ENCODE peak calls at places on chromosomes 11 and 22, in ten cellular contexts. One of them, this sample, is unnamed.

GRCh38 chr11:108697872-108698473 is 33.1 kb downstream of the DDX10 start:
- DNase-seq in OCI-LY7: peak
- DNase-seq in AG04449: no peak
- DNase-seq in AG10803: peak
- DNase-seq in fibroblast of villous mesenchyme: peak
- DNase-seq in HFF-Myc: peak
- DNase-seq in cardiac muscle cell: peak
- DNase-seq in ascending aorta: peak
- DNase-seq in PC-3: peak
- DNase-seq in GM12865: peak
- DNase-seq in this sample: peak

GRCh38 chr11:12079726-12080556 is 30.4 kb upstream of the MICAL2 start:
- DNase-seq in OCI-LY7: no peak
- DNase-seq in AG04449: peak
- DNase-seq in AG10803: peak
- DNase-seq in fibroblast of villous mesenchyme: peak
- DNase-seq in HFF-Myc: peak
- DNase-seq in cardiac muscle cell: peak
- DNase-seq in ascending aorta: peak
- DNase-seq in PC-3: peak
- DNase-seq in GM12865: no peak
- DNase-seq in this sample: peak

GRCh38 chr11:70873736-70874412 is 378.5 kb downstream of the SHANK2 start:
- DNase-seq in OCI-LY7: no peak
- DNase-seq in AG04449: no peak
- DNase-seq in AG10803: no peak
- DNase-seq in fibroblast of villous mesenchyme: no peak
- DNase-seq in HFF-Myc: no peak
- DNase-seq in cardiac muscle cell: no peak
- DNase-seq in ascending aorta: no peak
- DNase-seq in PC-3: no peak
- DNase-seq in GM12865: no peak
- DNase-seq in this sample: no peak

GRCh38 chr11:122100222-122101080 is 15.6 kb downstream of the BLID start:
- DNase-seq in OCI-LY7: no peak
- DNase-seq in AG04449: no peak
- DNase-seq in AG10803: peak
- DNase-seq in fibroblast of villous mesenchyme: peak
- DNase-seq in HFF-Myc: no peak
- DNase-seq in cardiac muscle cell: peak
- DNase-seq in ascending aorta: peak
- DNase-seq in PC-3: no peak
- DNase-seq in GM12865: no peak
- DNase-seq in this sample: no peak

GRCh38 chr11:13972958-13973357 is 10.4 kb downstream of the SPON1 start:
- DNase-seq in OCI-LY7: no peak
- DNase-seq in AG04449: no peak
- DNase-seq in AG10803: no peak
- DNase-seq in fibroblast of villous mesenchyme: no peak
- DNase-seq in HFF-Myc: no peak
- DNase-seq in cardiac muscle cell: no peak
- DNase-seq in ascending aorta: no peak
- DNase-seq in PC-3: no peak
- DNase-seq in GM12865: no peak
- DNase-seq in this sample: no peak

GRCh38 chr11:105156720-105157119 is 17.2 kb upstream of the CARD18 start:
- DNase-seq in OCI-LY7: no peak
- DNase-seq in AG04449: no peak
- DNase-seq in AG10803: no peak
- DNase-seq in fibroblast of villous mesenchyme: no peak
- DNase-seq in HFF-Myc: no peak
- DNase-seq in cardiac muscle cell: no peak
- DNase-seq in ascending aorta: no peak
- DNase-seq in PC-3: no peak
- DNase-seq in GM12865: no peak
- DNase-seq in this sample: no peak

GRCh38 chr22:47022075-47022473 is 259.6 kb downstream of the TBC1D22A start:
- DNase-seq in OCI-LY7: no peak
- DNase-seq in AG04449: no peak
- DNase-seq in AG10803: peak
- DNase-seq in fibroblast of villous mesenchyme: no peak
- DNase-seq in HFF-Myc: no peak
- DNase-seq in cardiac muscle cell: no peak
- DNase-seq in ascending aorta: no peak
- DNase-seq in PC-3: no peak
- DNase-seq in GM12865: no peak
- DNase-seq in this sample: no peak

GRCh38 chr11:112392860-112393259 is 132.2 kb upstream of the PLET1 start:
- DNase-seq in OCI-LY7: no peak
- DNase-seq in AG04449: no peak
- DNase-seq in AG10803: no peak
- DNase-seq in fibroblast of villous mesenchyme: no peak
- DNase-seq in HFF-Myc: no peak
- DNase-seq in cardiac muscle cell: no peak
- DNase-seq in ascending aorta: no peak
- DNase-seq in PC-3: no peak
- DNase-seq in GM12865: no peak
- DNase-seq in this sample: no peak

GRCh38 chr11:129440028-129440630 is 64.5 kb downstream of the BARX2 start:
- DNase-seq in OCI-LY7: no peak
- DNase-seq in AG04449: no peak
- DNase-seq in AG10803: no peak
- DNase-seq in fibroblast of villous mesenchyme: no peak
- DNase-seq in HFF-Myc: no peak
- DNase-seq in cardiac muscle cell: no peak
- DNase-seq in ascending aorta: no peak
- DNase-seq in PC-3: peak
- DNase-seq in GM12865: no peak
- DNase-seq in this sample: peak

GRCh38 chr11:58963551-58964075 is 24.3 kb downstream of the GLYATL1 start:
- DNase-seq in OCI-LY7: no peak
- DNase-seq in AG04449: no peak
- DNase-seq in AG10803: peak
- DNase-seq in fibroblast of villous mesenchyme: peak
- DNase-seq in HFF-Myc: peak
- DNase-seq in cardiac muscle cell: peak
- DNase-seq in ascending aorta: no peak
- DNase-seq in PC-3: no peak
- DNase-seq in GM12865: peak
- DNase-seq in this sample: peak

GRCh38 chr11:9004310-9004945 is 627 bp upstream of the NRIP3 start:
- DNase-seq in OCI-LY7: no peak
- DNase-seq in AG04449: no peak
- DNase-seq in AG10803: no peak
- DNase-seq in fibroblast of villous mesenchyme: no peak
- DNase-seq in HFF-Myc: no peak
- DNase-seq in cardiac muscle cell: no peak
- DNase-seq in ascending aorta: peak
- DNase-seq in PC-3: no peak
- DNase-seq in GM12865: no peak
- DNase-seq in this sample: no peak
- H3K4me3 ChIP-seq in OCI-LY7: no peak
- H3K4me3 ChIP-seq in AG04449: peak
- H3K4me3 ChIP-seq in AG10803: peak
- H3K4me3 ChIP-seq in fibroblast of villous mesenchyme: peak
- H3K4me3 ChIP-seq in HFF-Myc: peak
- H3K4me3 ChIP-seq in cardiac muscle cell: peak
- H3K4me3 ChIP-seq in ascending aorta: peak
- H3K4me3 ChIP-seq in PC-3: no peak
- H3K4me3 ChIP-seq in GM12865: peak
- H3K4me3 ChIP-seq in this sample: peak

DNA sequence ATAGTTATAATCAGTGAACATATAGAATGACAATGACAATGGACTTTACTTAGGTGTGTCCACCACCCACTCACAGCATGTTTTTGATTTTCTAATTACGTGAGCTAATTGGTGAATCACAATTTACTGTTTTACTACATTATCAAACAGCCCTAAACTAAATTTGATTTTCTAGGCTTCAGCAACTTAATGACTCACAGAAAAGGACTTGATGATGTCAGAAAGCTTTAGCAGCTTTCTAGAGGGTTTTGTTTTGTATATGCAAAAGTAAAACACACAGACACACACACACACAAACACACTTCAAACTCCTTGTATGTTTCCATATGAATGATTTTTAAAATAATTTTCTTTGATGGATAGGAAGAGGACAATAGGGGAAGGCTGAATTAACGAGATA is 878.6 kb upstream of the CCDC90B start:
- DNase-seq in OCI-LY7: no peak
- DNase-seq in AG04449: no peak
- DNase-seq in AG10803: no peak
- DNase-seq in fibroblast of villous mesenchyme: no peak
- DNase-seq in HFF-Myc: no peak
- DNase-seq in cardiac muscle cell: no peak
- DNase-seq in ascending aorta: no peak
- DNase-seq in PC-3: no peak
- DNase-seq in GM12865: no peak
- DNase-seq in this sample: peak
- TF ChIP-seq CTCF in OCI-LY7: no peak
- TF ChIP-seq CTCF in AG04449: no peak
- TF ChIP-seq CTCF in AG10803: no peak
- TF ChIP-seq CTCF in fibroblast of villous mesenchyme: no peak
- TF ChIP-seq CTCF in HFF-Myc: no peak
- TF ChIP-seq CTCF in cardiac muscle cell: no peak
- TF ChIP-seq CTCF in ascending aorta: no peak
- TF ChIP-seq CTCF in PC-3: no peak
- TF ChIP-seq CTCF in GM12865: no peak
- TF ChIP-seq CTCF in this sample: no peak

DNA sequence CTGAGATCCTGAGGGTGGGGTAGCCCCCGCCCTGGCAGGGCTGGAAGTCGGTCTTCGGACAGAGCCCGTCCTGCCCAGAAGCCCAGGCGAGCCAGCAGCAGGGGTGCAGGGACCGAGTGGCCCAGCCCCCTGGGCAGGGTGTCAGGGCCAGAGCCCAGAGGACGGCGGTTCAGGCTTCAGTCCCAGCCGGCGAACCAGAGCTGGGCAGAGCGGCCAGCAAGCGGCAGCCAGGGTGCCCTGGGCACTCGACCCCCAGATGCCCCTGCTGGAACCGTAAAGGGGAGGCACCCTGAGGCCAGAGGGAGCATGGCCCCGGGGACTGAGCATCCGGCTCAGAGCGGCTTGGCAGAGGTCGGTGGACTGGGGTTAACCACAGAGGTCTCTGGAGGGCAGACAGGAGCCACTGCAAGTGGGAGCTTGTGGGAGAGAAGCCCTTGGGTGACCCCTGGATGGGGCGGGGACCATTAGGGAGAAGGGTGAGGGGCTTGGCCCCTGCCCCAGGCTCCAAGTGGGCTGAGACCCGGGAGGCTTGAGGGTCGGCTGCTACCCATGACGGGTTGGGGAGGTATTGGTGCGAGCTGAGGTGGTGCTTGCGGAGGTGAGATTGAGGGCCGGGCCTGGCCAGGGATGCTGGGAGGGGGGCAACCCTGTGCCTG is 15.9 kb downstream of the LSP1 start:
- DNase-seq in OCI-LY7: no peak
- DNase-seq in AG04449: no peak
- DNase-seq in AG10803: no peak
- DNase-seq in fibroblast of villous mesenchyme: no peak
- DNase-seq in HFF-Myc: no peak
- DNase-seq in cardiac muscle cell: no peak
- DNase-seq in ascending aorta: no peak
- DNase-seq in PC-3: no peak
- DNase-seq in GM12865: no peak
- DNase-seq in this sample: no peak
- H3K4me3 ChIP-seq in OCI-LY7: no peak
- H3K4me3 ChIP-seq in AG04449: no peak
- H3K4me3 ChIP-seq in AG10803: no peak
- H3K4me3 ChIP-seq in fibroblast of villous mesenchyme: peak
- H3K4me3 ChIP-seq in HFF-Myc: no peak
- H3K4me3 ChIP-seq in cardiac muscle cell: no peak
- H3K4me3 ChIP-seq in ascending aorta: peak
- H3K4me3 ChIP-seq in PC-3: no peak
- H3K4me3 ChIP-seq in GM12865: no peak
- H3K4me3 ChIP-seq in this sample: no peak

GRCh38 chr11:9969068-9969467 is 305.2 kb downstream of the SWAP70 start:
- DNase-seq in OCI-LY7: no peak
- DNase-seq in AG04449: no peak
- DNase-seq in AG10803: no peak
- DNase-seq in fibroblast of villous mesenchyme: peak
- DNase-seq in HFF-Myc: no peak
- DNase-seq in cardiac muscle cell: no peak
- DNase-seq in ascending aorta: no peak
- DNase-seq in PC-3: no peak
- DNase-seq in GM12865: no peak
- DNase-seq in this sample: no peak
- TF ChIP-seq CTCF in OCI-LY7: no peak
- TF ChIP-seq CTCF in AG04449: no peak
- TF ChIP-seq CTCF in AG10803: no peak
- TF ChIP-seq CTCF in fibroblast of villous mesenchyme: no peak
- TF ChIP-seq CTCF in HFF-Myc: no peak
- TF ChIP-seq CTCF in cardiac muscle cell: no peak
- TF ChIP-seq CTCF in ascending aorta: no peak
- TF ChIP-seq CTCF in PC-3: no peak
- TF ChIP-seq CTCF in GM12865: no peak
- TF ChIP-seq CTCF in this sample: no peak

GRCh38 chr11:788953-789940 is 643 bp downstream of the CEND1 start:
- DNase-seq in OCI-LY7: peak
- DNase-seq in AG04449: no peak
- DNase-seq in AG10803: no peak
- DNase-seq in fibroblast of villous mesenchyme: no peak
- DNase-seq in HFF-Myc: no peak
- DNase-seq in cardiac muscle cell: no peak
- DNase-seq in ascending aorta: no peak
- DNase-seq in PC-3: no peak
- DNase-seq in GM12865: peak
- DNase-seq in this sample: no peak
- H3K4me3 ChIP-seq in OCI-LY7: peak
- H3K4me3 ChIP-seq in AG04449: peak
- H3K4me3 ChIP-seq in AG10803: peak
- H3K4me3 ChIP-seq in fibroblast of villous mesenchyme: no peak
- H3K4me3 ChIP-seq in HFF-Myc: peak
- H3K4me3 ChIP-seq in cardiac muscle cell: no peak
- H3K4me3 ChIP-seq in ascending aorta: no peak
- H3K4me3 ChIP-seq in PC-3: no peak
- H3K4me3 ChIP-seq in GM12865: peak
- H3K4me3 ChIP-seq in this sample: no peak

GRCh38 chr11:1387521-1387920 is 2.2 kb upstream of the BRSK2 start:
- DNase-seq in OCI-LY7: no peak
- DNase-seq in AG04449: no peak
- DNase-seq in AG10803: no peak
- DNase-seq in fibroblast of villous mesenchyme: no peak
- DNase-seq in HFF-Myc: no peak
- DNase-seq in cardiac muscle cell: no peak
- DNase-seq in ascending aorta: no peak
- DNase-seq in PC-3: no peak
- DNase-seq in GM12865: no peak
- DNase-seq in this sample: no peak
- TF ChIP-seq CTCF in OCI-LY7: no peak
- TF ChIP-seq CTCF in AG04449: no peak
- TF ChIP-seq CTCF in AG10803: no peak
- TF ChIP-seq CTCF in fibroblast of villous mesenchyme: no peak
- TF ChIP-seq CTCF in HFF-Myc: no peak
- TF ChIP-seq CTCF in cardiac muscle cell: no peak
- TF ChIP-seq CTCF in ascending aorta: no peak
- TF ChIP-seq CTCF in PC-3: no peak
- TF ChIP-seq CTCF in GM12865: no peak
- TF ChIP-seq CTCF in this sample: no peak